ENCODE peak calls at places on chromosomes 2 and 18, in nine cellular contexts. U is transverse colon; C is cardiac muscle cell; F is PC-3; L is CD8-positive, alpha-beta memory T cell; B is left ventricle myocardium inferior; M is adrenal gland; H is astrocyte; E is effector memory CD4-positive, alpha-beta T cell. O is an unnamed sample.

GRCh38 chr2:112198780-112199179 is 56.1 kb downstream of the ZC3H8 start:
- DNase-seq in U (no peak), C (peak; percentile 6), F (no peak), L (no peak), B (no peak), M (no peak), H (no peak), E (no peak), O (no peak)

GRCh38 chr2:86704482-86704971 is 15.6 kb upstream of the RMND5A start:
- DNase-seq in U (peak; percentile 75), C (peak; percentile 81), F (peak; percentile 93), L (no peak), B (peak; percentile 56), M (no peak), H (peak; percentile 88), E (no peak), O (no peak)

GRCh38 chr2:21234721-21235120 is 111.0 kb downstream of the TDRD15 start:
- DNase-seq in U (no peak), C (no peak), F (no peak), L (no peak), B (no peak), M (no peak), H (no peak), E (no peak), O (no peak)

GRCh38 chr2:96809216-96809882 is 6.7 kb upstream of the CNNM3 start:
- DNase-seq in U (no peak), C (no peak), F (no peak), L (no peak), B (no peak), M (no peak), H (no peak), E (no peak), O (no peak)

GRCh38 chr18:26190506-26190905 is 35.7 kb upstream of the TAF4B start:
- DNase-seq in U (peak; percentile 43), C (no peak), F (no peak), L (peak; percentile 63), B (no peak), M (no peak), H (no peak), E (no peak), O (no peak)

GRCh38 chr2:236180501-236180816 is 12.3 kb upstream of the GBX2 start:
- DNase-seq in U (no peak), C (no peak), F (no peak), L (no peak), B (no peak), M (no peak), H (no peak), E (no peak), O (no peak)

GRCh38 chr18:38996056-38996455 is 1430.5 kb upstream of the CELF4 start:
- DNase-seq in U (no peak), C (no peak), F (no peak), L (no peak), B (no peak), M (no peak), H (no peak), E (no peak), O (no peak)

GRCh38 chr2:107738268-107738667 is 88.4 kb upstream of the RGPD4 start:
- DNase-seq in U (no peak), C (no peak), F (no peak), L (no peak), B (no peak), M (no peak), H (no peak), E (no peak), O (no peak)

GRCh38 chr2:121076501-121076820 is 208.5 kb downstream of the TFCP2L1 start:
- DNase-seq in U (no peak), C (no peak), F (no peak), L (no peak), B (no peak), M (no peak), H (no peak), E (no peak), O (no peak)

GRCh38 chr2:121076885-121077549 is 208.0 kb downstream of the TFCP2L1 start:
- DNase-seq in U (peak; percentile 75), C (peak; percentile 57), F (peak; percentile 81), L (peak; percentile 57), B (peak; percentile 64), M (peak; percentile 77), H (no peak), E (peak; percentile 5), O (no peak)

GRCh38 chr2:121075006-121075545 is 209.9 kb downstream of the TFCP2L1 start:
- DNase-seq in U (peak; percentile 18), C (peak; percentile 92), F (peak; percentile 95), L (no peak), B (no peak), M (peak; percentile 82), H (peak; percentile 96), E (no peak), O (no peak)

GRCh38 chr2:121074322-121074932 is 210.6 kb downstream of the TFCP2L1 start:
- DNase-seq in U (no peak), C (no peak), F (no peak), L (no peak), B (no peak), M (no peak), H (no peak), E (no peak), O (no peak)

DNA sequence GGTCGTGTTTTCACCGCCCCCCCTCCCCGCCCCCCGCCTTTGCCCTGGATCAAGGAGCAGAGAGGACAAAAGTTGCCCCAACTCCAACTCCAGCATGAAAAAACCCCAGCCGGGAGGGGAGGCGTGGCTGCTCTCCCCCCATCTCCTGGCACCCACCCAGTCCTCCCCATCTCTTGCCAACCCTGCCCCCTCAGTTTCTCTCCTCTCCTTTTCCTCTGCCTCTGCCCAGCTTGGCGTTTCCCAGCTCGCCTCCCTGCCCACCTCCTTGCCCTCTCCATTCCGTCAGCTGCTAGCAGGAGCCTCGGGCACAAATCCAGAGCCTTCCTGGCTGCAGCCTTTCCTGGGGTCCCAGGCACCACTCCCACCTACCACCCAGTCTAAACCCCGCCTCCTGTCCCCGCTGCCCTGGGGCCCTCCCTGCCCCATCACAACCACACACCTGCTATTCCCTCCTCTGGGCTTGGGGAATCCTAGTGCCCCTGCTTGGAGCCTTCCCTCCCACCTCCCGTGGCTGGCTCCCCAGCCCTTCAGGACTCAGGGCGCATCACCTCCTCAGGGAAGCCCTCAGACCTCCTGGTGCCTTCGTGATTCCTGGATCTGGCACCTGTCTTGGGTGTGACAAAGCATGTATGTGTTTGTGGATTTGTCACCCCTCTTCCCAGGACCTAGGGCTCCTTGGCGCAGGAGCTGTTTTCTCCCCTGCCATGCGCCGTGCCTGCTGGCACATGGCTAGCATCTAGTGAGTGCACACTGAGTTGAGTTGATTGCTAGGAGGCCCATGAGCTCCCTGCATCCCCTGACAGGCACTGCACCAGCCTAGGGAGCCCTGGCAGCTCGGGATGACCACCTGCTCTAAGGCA is 209.1 kb downstream of the TFCP2L1 start:
- DNase-seq in U (no peak), C (peak; percentile 21), F (peak; percentile 9), L (no peak), B (no peak), M (no peak), H (no peak), E (no peak), O (no peak)
- H3K4me3 ChIP-seq in U (no peak overlapping the region), C (peak overlapping the region; percentile 20), F (peak overlapping the region; percentile 56), L (no peak overlapping the region), B (no peak overlapping the region), M (no peak overlapping the region), H (peak overlapping the region; percentile 40), E (no peak overlapping the region), O (no peak overlapping the region)

GRCh38 chr2:106130251-106130998 is 63.7 kb downstream of the UXS1 start:
- DNase-seq in U (no peak), C (no peak), F (no peak), L (no peak), B (no peak), M (no peak), H (no peak), E (no peak), O (no peak)

GRCh38 chr2:106129150-106129549 is 65.0 kb downstream of the UXS1 start:
- DNase-seq in U (no peak), C (no peak), F (no peak), L (no peak), B (no peak), M (no peak), H (no peak), E (no peak), O (no peak)

GRCh38 chr2:106127282-106127771 is 66.8 kb downstream of the UXS1 start:
- DNase-seq in U (no peak), C (peak; percentile 41), F (no peak), L (no peak), B (no peak), M (no peak), H (no peak), E (no peak), O (no peak)

GRCh38 chr2:106127776-106128268 is 66.3 kb downstream of the UXS1 start:
- DNase-seq in U (no peak), C (no peak), F (no peak), L (no peak), B (no peak), M (no peak), H (no peak), E (no peak), O (no peak)

GRCh38 chr2:106129592-106129991 is 64.5 kb downstream of the UXS1 start:
- DNase-seq in U (no peak), C (no peak), F (no peak), L (no peak), B (no peak), M (no peak), H (no peak), E (no peak), O (no peak)
- H3K27ac ChIP-seq in U (no peak overlapping the region), C (no peak overlapping the region), F (no peak overlapping the region), L (no peak overlapping the region), B (no peak overlapping the region), M (no peak overlapping the region), H (no peak overlapping the region), E (no peak overlapping the region), O (no peak overlapping the region)

GRCh38 chr2:120486441-120486840 is 140.5 kb downstream of the INHBB start:
- DNase-seq in U (no peak), C (no peak), F (no peak), L (no peak), B (no peak), M (no peak), H (no peak), E (no peak), O (no peak)
- H3K27me3 ChIP-seq in U (no peaks in the 10 kb centered on the region), C (peaks cover 4% of the 10 kb centered on the region), F (no peaks in the 10 kb centered on the region), L (no peaks in the 10 kb centered on the region), B (peaks cover 58% of the 10 kb centered on the region), M (no peaks in the 10 kb centered on the region), H (peaks cover 11% of the 10 kb centered on the region), E (no peaks in the 10 kb centered on the region), O (no peaks in the 10 kb centered on the region)

DNA sequence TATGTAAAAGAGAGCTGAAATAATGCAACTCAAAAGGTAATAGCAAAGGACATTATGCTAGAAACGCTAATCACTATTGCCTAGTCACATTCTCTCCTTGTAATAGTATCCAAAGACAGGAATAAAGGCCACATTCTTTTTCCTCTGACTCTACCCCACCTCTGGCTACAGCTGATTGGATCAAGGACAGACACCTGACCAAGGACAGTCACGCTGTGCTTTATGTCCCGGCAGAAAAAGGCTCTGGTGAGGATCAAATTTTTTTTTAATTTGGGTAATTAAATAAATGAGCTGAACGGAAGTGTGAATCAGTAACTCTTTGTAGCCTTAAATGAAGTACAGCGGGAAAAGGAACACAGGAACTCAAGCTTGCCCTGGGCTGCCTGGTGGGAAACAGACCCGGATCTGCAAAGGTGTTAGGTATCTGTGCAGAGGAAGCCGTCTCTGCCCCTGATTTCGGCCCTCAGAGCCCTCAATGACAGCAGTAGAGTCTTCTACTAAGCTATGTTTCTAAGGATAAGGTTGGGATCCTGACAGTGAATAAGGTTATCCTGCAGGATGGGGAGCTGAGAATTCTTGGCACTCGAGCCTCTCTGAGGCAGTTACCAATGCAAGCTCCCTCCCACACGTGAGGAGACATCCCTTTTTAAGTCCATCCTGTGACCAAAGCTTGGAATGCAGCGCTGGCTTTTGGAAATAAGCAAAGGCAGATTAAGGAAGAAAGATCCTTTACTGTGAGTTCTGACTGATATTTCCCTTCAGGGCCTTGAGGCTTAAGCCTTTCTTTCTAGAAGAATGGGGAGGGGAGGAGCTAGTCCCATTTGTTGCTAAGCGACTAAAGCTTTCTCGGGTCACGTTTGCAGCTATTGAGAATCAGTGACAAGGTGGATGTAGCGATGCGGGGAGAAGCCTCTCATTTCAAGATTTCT is 37.8 kb upstream of the IKZF2 start:
- DNase-seq in U (no peak), C (peak; percentile 62), F (no peak), L (no peak), B (no peak), M (no peak), H (peak; percentile 30), E (no peak), O (no peak)
- H3K4me3 ChIP-seq in U (no peak overlapping the region), C (no peak overlapping the region), F (no peak overlapping the region), L (no peak overlapping the region), B (peak overlapping the region; percentile 40), M (no peak overlapping the region), H (no peak overlapping the region), E (no peak overlapping the region), O (no peak overlapping the region)